ENCODE peak calls at places on chromosomes 1 and 21, in four cellular contexts. One of them, this sample, is unnamed.

GRCh38 chr1:108831225-108831624 is 25.7 kb downstream of the AKNAD1 start:
- DNase-seq in adrenal gland: no peak
- DNase-seq in neuronal stem cell: no peak
- DNase-seq in PC-9: no peak
- DNase-seq in this sample: no peak

GRCh38 chr1:11653101-11653601 is 1.1 kb downstream of the FBXO2 start:
- DNase-seq in adrenal gland: no peak
- DNase-seq in neuronal stem cell: no peak
- DNase-seq in PC-9: peak; percentile 81
- DNase-seq in this sample: no peak

GRCh38 chr1:64122588-64122987 is 80.8 kb upstream of the UBE2U start:
- DNase-seq in PC-9: no peak
- DNase-seq in neuronal stem cell: no peak
- DNase-seq in adrenal gland: no peak
- DNase-seq in this sample: no peak

GRCh38 chr1:116571215-116571919 is 541 bp upstream of the CD58 start:
- DNase-seq in neuronal stem cell: no peak
- DNase-seq in adrenal gland: no peak
- DNase-seq in PC-9: no peak
- DNase-seq in this sample: no peak

GRCh38 chr1:156579472-156579871 is at the start of gene TTC24:
- DNase-seq in adrenal gland: no peak
- DNase-seq in neuronal stem cell: no peak
- DNase-seq in PC-9: no peak
- DNase-seq in this sample: no peak

GRCh38 chr1:174262747-174263241 is 103.5 kb downstream of the RABGAP1L start:
- DNase-seq in PC-9: peak; percentile 6
- DNase-seq in neuronal stem cell: peak; percentile 31
- DNase-seq in adrenal gland: no peak
- DNase-seq in this sample: peak; percentile 30

GRCh38 chr1:181504294-181505115 is 21.2 kb downstream of the CACNA1E start:
- DNase-seq in adrenal gland: no peak
- DNase-seq in neuronal stem cell: no peak
- DNase-seq in PC-9: no peak
- DNase-seq in this sample: no peak

GRCh38 chr1:226633541-226634155 is 85.1 kb downstream of the STUM start:
- DNase-seq in neuronal stem cell: no peak
- DNase-seq in adrenal gland: no peak
- DNase-seq in PC-9: no peak
- DNase-seq in this sample: peak; percentile 10

GRCh38 chr21:31471865-31472264 is 127.8 kb upstream of the TIAM1 start:
- DNase-seq in neuronal stem cell: no peak
- DNase-seq in PC-9: no peak
- DNase-seq in adrenal gland: no peak
- DNase-seq in this sample: no peak

GRCh38 chr1:6587261-6588005 is 7.6 kb downstream of the ZBTB48 start:
- DNase-seq in adrenal gland: peak; percentile 77
- DNase-seq in PC-9: no peak
- DNase-seq in neuronal stem cell: no peak
- DNase-seq in this sample: peak; percentile 91

GRCh38 chr1:187943606-187944403 is 1115.1 kb downstream of the PLA2G4A start:
- DNase-seq in PC-9: no peak
- DNase-seq in neuronal stem cell: no peak
- DNase-seq in adrenal gland: no peak
- DNase-seq in this sample: no peak

GRCh38 chr1:53381790-53382401 is 54.0 kb upstream of the LRP8 start:
- DNase-seq in PC-9: peak; percentile 23
- DNase-seq in neuronal stem cell: no peak
- DNase-seq in adrenal gland: no peak
- DNase-seq in this sample: peak; percentile 5

GRCh38 chr1:28518745-28519341 is 13.0 kb downstream of the RCC1 start:
- DNase-seq in neuronal stem cell: no peak
- DNase-seq in PC-9: no peak
- DNase-seq in adrenal gland: peak; percentile 39
- DNase-seq in this sample: no peak

GRCh38 chr1:98296681-98297080 is 364.8 kb upstream of the SNX7 start:
- DNase-seq in PC-9: no peak
- DNase-seq in neuronal stem cell: no peak
- DNase-seq in adrenal gland: no peak
- DNase-seq in this sample: no peak

GRCh38 chr1:94970783-94971182 is 43.9 kb upstream of the CNN3 start:
- DNase-seq in adrenal gland: no peak
- DNase-seq in neuronal stem cell: no peak
- DNase-seq in PC-9: no peak
- DNase-seq in this sample: no peak

GRCh38 chr21:28605138-28605537 is 387.5 kb downstream of the LTN1 start:
- DNase-seq in neuronal stem cell: no peak
- DNase-seq in adrenal gland: no peak
- DNase-seq in PC-9: no peak
- DNase-seq in this sample: no peak

GRCh38 chr1:7744882-7745281 is 26.2 kb upstream of the VAMP3 start:
- DNase-seq in adrenal gland: no peak
- DNase-seq in PC-9: no peak
- DNase-seq in neuronal stem cell: no peak
- DNase-seq in this sample: no peak

GRCh38 chr1:228735871-228736586 is 750 bp downstream of the RHOU start:
- DNase-seq in neuronal stem cell: no peak
- DNase-seq in adrenal gland: peak; percentile 67
- DNase-seq in PC-9: no peak
- DNase-seq in this sample: peak; percentile 42

GRCh38 chr1:181140398-181140797 is 51.9 kb downstream of the IER5 start:
- DNase-seq in neuronal stem cell: no peak
- DNase-seq in adrenal gland: no peak
- DNase-seq in PC-9: no peak
- DNase-seq in this sample: no peak

GRCh38 chr21:25688284-25689035 is 46.2 kb downstream of the ATP5PF start:
- DNase-seq in adrenal gland: no peak
- DNase-seq in PC-9: no peak
- DNase-seq in neuronal stem cell: no peak
- DNase-seq in this sample: no peak

GRCh38 chr1:189693140-189693539 is 784.5 kb downstream of the BRINP3 start:
- DNase-seq in neuronal stem cell: no peak
- DNase-seq in adrenal gland: no peak
- DNase-seq in PC-9: no peak
- DNase-seq in this sample: no peak

GRCh38 chr1:236301958-236302335 is 20.2 kb upstream of the ERO1B start:
- DNase-seq in neuronal stem cell: no peak
- DNase-seq in adrenal gland: no peak
- DNase-seq in PC-9: no peak
- DNase-seq in this sample: no peak

GRCh38 chr1:213572939-213573647 is 414.7 kb upstream of the PROX1 start:
- DNase-seq in adrenal gland: no peak
- DNase-seq in PC-9: no peak
- DNase-seq in neuronal stem cell: no peak
- DNase-seq in this sample: no peak

DNA sequence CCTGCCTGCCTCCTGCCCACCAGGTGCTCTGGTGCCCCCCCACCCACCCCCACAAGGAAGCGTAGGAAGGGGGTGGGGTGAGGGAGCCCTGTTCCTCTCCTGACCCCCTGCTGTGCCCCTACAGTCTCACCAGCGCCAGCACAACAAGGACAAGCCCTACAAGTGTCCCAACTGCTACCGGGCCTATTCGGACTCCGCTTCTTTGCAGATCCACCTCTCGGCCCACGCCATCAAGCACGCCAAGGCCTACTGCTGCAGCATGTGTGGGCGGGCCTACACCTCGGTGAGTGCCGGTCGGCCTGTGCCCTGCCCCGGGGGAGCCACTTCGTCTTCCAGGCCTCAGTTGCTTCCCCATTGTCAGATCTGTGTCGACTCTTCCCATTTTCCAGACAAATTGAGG is 25.9 kb downstream of the A3GALT2 start:
- DNase-seq in PC-9: no peak
- DNase-seq in neuronal stem cell: no peak
- DNase-seq in adrenal gland: peak; percentile 13
- DNase-seq in this sample: no peak
- H3K27ac ChIP-seq in PC-9: no peak overlapping the region
- H3K27ac ChIP-seq in neuronal stem cell: no peak overlapping the region
- H3K27ac ChIP-seq in adrenal gland: no peak overlapping the region
- H3K27ac ChIP-seq in this sample: peak overlapping the region; percentile 22

GRCh38 chr21:44283953-44284352 is 1.7 kb upstream of the AIRE start:
- DNase-seq in adrenal gland: no peak
- DNase-seq in PC-9: no peak
- DNase-seq in neuronal stem cell: no peak
- DNase-seq in this sample: no peak
- H3K27ac ChIP-seq in adrenal gland: no peak overlapping the region
- H3K27ac ChIP-seq in PC-9: no peak overlapping the region
- H3K27ac ChIP-seq in neuronal stem cell: no peak overlapping the region
- H3K27ac ChIP-seq in this sample: no peak overlapping the region

GRCh38 chr1:230750986-230751625 is 3.9 kb downstream of the CAPN9 start:
- DNase-seq in neuronal stem cell: no peak
- DNase-seq in adrenal gland: no peak
- DNase-seq in PC-9: no peak
- DNase-seq in this sample: no peak

GRCh38 chr1:230754831-230755230 is 7.6 kb downstream of the CAPN9 start:
- DNase-seq in PC-9: peak; percentile 30
- DNase-seq in adrenal gland: peak; percentile 90
- DNase-seq in neuronal stem cell: no peak
- DNase-seq in this sample: peak; percentile 61

GRCh38 chr1:230752407-230752806 is 5.2 kb downstream of the CAPN9 start:
- DNase-seq in PC-9: peak; percentile 57
- DNase-seq in neuronal stem cell: no peak
- DNase-seq in adrenal gland: no peak
- DNase-seq in this sample: no peak

GRCh38 chr1:230753586-230754251 is 6.5 kb downstream of the CAPN9 start:
- DNase-seq in neuronal stem cell: peak; percentile 37
- DNase-seq in adrenal gland: no peak
- DNase-seq in PC-9: no peak
- DNase-seq in this sample: peak; percentile 69

DNA sequence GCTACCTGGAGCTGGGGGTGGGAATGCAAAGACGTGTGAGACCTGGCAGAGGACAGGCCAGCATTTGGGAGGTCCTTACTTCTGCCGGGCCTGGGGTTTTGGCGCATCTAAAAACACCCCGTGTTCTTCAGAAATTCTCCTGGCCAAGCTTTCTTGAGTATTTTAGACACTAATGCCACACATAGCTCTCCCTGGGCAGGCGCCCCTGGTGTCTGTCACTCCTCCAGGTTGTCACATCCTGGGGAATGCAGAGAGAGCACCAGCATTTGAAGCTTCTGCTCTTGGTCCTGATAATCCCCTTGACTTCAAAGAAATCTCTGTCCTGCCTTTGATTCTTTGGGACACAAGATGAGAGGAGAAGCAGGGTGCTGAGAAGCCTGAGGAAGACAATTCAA is 6.0 kb downstream of the CAPN9 start:
- DNase-seq in PC-9: no peak
- DNase-seq in neuronal stem cell: no peak
- DNase-seq in adrenal gland: no peak
- DNase-seq in this sample: no peak
- H3K27ac ChIP-seq in PC-9: no peak overlapping the region
- H3K27ac ChIP-seq in neuronal stem cell: no peak overlapping the region
- H3K27ac ChIP-seq in adrenal gland: no peak overlapping the region
- H3K27ac ChIP-seq in this sample: no peak overlapping the region

GRCh38 chr1:192491804-192492554 is 83.6 kb upstream of the RGS1 start:
- DNase-seq in PC-9: no peak
- DNase-seq in adrenal gland: no peak
- DNase-seq in neuronal stem cell: no peak
- DNase-seq in this sample: no peak

GRCh38 chr1:192489046-192489445 is 86.5 kb upstream of the RGS1 start:
- DNase-seq in PC-9: no peak
- DNase-seq in neuronal stem cell: no peak
- DNase-seq in adrenal gland: no peak
- DNase-seq in this sample: no peak

GRCh38 chr1:192489748-192490147 is 85.8 kb upstream of the RGS1 start:
- DNase-seq in adrenal gland: peak; percentile 46
- DNase-seq in neuronal stem cell: no peak
- DNase-seq in PC-9: peak; percentile 49
- DNase-seq in this sample: peak; percentile 39

GRCh38 chr1:192485692-192486436 is 89.7 kb upstream of the RGS1 start:
- DNase-seq in PC-9: peak; percentile 43
- DNase-seq in neuronal stem cell: no peak
- DNase-seq in adrenal gland: peak; percentile 90
- DNase-seq in this sample: peak; percentile 77

GRCh38 chr1:192488058-192488457 is 87.5 kb upstream of the RGS1 start:
- DNase-seq in PC-9: no peak
- DNase-seq in neuronal stem cell: no peak
- DNase-seq in adrenal gland: no peak
- DNase-seq in this sample: no peak
- H3K27ac ChIP-seq in PC-9: no peak overlapping the region
- H3K27ac ChIP-seq in neuronal stem cell: no peak overlapping the region
- H3K27ac ChIP-seq in adrenal gland: no peak overlapping the region
- H3K27ac ChIP-seq in this sample: no peak overlapping the region

GRCh38 chr1:59077739-59078503 is 219.0 kb upstream of the FGGY start:
- DNase-seq in neuronal stem cell: no peak
- DNase-seq in adrenal gland: no peak
- DNase-seq in PC-9: no peak
- DNase-seq in this sample: no peak

GRCh38 chr1:59074574-59074973 is 222.3 kb upstream of the FGGY start:
- DNase-seq in PC-9: no peak
- DNase-seq in neuronal stem cell: no peak
- DNase-seq in adrenal gland: no peak
- DNase-seq in this sample: no peak

GRCh38 chr1:59075021-59075420 is 221.9 kb upstream of the FGGY start:
- DNase-seq in neuronal stem cell: no peak
- DNase-seq in PC-9: no peak
- DNase-seq in adrenal gland: no peak
- DNase-seq in this sample: no peak

GRCh38 chr1:59078866-59079265 is 218.0 kb upstream of the FGGY start:
- DNase-seq in adrenal gland: no peak
- DNase-seq in PC-9: no peak
- DNase-seq in neuronal stem cell: no peak
- DNase-seq in this sample: no peak

GRCh38 chr1:59076612-59077011 is 220.3 kb upstream of the FGGY start:
- DNase-seq in adrenal gland: no peak
- DNase-seq in PC-9: no peak
- DNase-seq in neuronal stem cell: no peak
- DNase-seq in this sample: no peak
- H3K27ac ChIP-seq in adrenal gland: no peak overlapping the region
- H3K27ac ChIP-seq in PC-9: no peak overlapping the region
- H3K27ac ChIP-seq in neuronal stem cell: no peak overlapping the region
- H3K27ac ChIP-seq in this sample: no peak overlapping the region

DNA sequence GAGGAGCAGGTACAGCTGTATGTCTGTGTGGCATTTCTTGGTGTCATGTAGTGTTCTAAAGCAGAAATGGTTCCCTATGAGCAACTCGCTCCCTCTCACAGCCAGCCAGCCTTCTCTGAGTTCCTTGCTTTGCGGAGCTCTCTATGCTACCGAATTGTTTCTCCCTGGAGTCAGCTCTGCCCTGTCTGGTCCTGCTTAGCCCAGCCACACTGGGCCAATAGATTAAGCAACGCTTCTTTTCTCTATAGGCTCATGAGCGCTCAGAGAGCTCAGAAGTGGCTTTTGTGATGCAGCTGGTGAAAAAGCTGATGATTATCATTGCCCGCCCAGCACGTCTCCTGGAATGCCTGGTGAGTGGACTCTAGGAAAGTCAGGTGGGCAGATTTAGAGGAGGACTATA is 113.1 kb downstream of the PIK3R3 start:
- DNase-seq in adrenal gland: no peak
- DNase-seq in PC-9: no peak
- DNase-seq in neuronal stem cell: no peak
- DNase-seq in this sample: no peak
- H3K27ac ChIP-seq in adrenal gland: no peak overlapping the region
- H3K27ac ChIP-seq in PC-9: no peak overlapping the region
- H3K27ac ChIP-seq in neuronal stem cell: no peak overlapping the region
- H3K27ac ChIP-seq in this sample: peak overlapping the region; percentile 53